ENCODE peak calls at places on chromosomes 11 and 22, in eight cellular contexts. E is HTR-8/SVneo, U is iPS DF 19.7, J is HFFc6, Y is heart left ventricle, I is NCI-H1417 treated with DMSO at 0.1 percent for 48 hours, R is GM10248, C is brain microvascular endothelial cell. X is an unnamed sample.

GRCh38 chr22:36419912-36420882 is 32.4 kb upstream of the MYH9 start:
- DNase-seq in E (no peak), J (no peak), U (no peak), C (no peak), Y (peak; percentile 47), R (no peak), I (no peak), X (no peak)

GRCh38 chr11:12321217-12321937 is 56.0 kb upstream of the PARVA start:
- DNase-seq in E (no peak), U (no peak), I (no peak), C (no peak), Y (no peak), J (no peak), R (no peak), X (no peak)

GRCh38 chr22:22351366-22351765 is 106.8 kb downstream of the VPREB1 start:
- DNase-seq in C (no peak), Y (no peak), R (no peak), U (no peak), J (no peak), E (no peak), I (no peak), X (no peak)

GRCh38 chr22:38167988-38168407 is 13.6 kb downstream of the PLA2G6 start:
- DNase-seq in Y (peak; percentile 93), U (no peak), E (no peak), C (no peak), I (no peak), J (no peak), R (no peak), X (no peak)

GRCh38 chr22:32644252-32645100 is 157.0 kb upstream of the TIMP3 start:
- DNase-seq in J (no peak), R (no peak), E (no peak), U (no peak), C (peak; percentile 25), I (no peak), Y (peak; percentile 77), X (no peak)

GRCh38 chr11:15327786-15328231 is 213.1 kb downstream of the INSC start:
- DNase-seq in E (peak; percentile 5), Y (peak; percentile 59), J (no peak), C (peak; percentile 32), R (peak; percentile 24), U (peak; percentile 54), I (peak; percentile 43), X (peak; percentile 21)

GRCh38 chr22:30969532-30970355 is 679 bp downstream of the TUG1 start:
- DNase-seq in C (peak; percentile 7), U (peak; percentile 3), E (peak; percentile 12), Y (peak; percentile 56), R (peak; percentile 57), I (no peak), J (peak; percentile 1), X (no peak)

GRCh38 chr11:68965901-68966868 is 14.6 kb downstream of the MRGPRD start:
- DNase-seq in U (no peak), Y (no peak), I (no peak), J (no peak), E (no peak), C (no peak), R (no peak), X (no peak)

GRCh38 chr22:42955087-42955630 is 59.8 kb downstream of the PACSIN2 start:
- DNase-seq in E (no peak), Y (no peak), U (no peak), I (no peak), R (no peak), J (no peak), C (no peak), X (no peak)

GRCh38 chr22:32897400-32897799 is 95.9 kb downstream of the TIMP3 start:
- DNase-seq in J (peak; percentile 90), C (peak; percentile 4), Y (no peak), U (no peak), E (peak; percentile 10), R (no peak), I (no peak), X (no peak)

GRCh38 chr22:50001388-50002231 is 11.0 kb downstream of the IL17REL start:
- DNase-seq in R (no peak), Y (no peak), C (no peak), I (peak; percentile 57), J (no peak), E (no peak), U (no peak), X (no peak)

GRCh38 chr11:108069947-108070346 is 51.4 kb upstream of the ACAT1 start:
- DNase-seq in I (no peak), Y (no peak), C (peak; percentile 45), R (peak; percentile 13), U (no peak), E (peak; percentile 30), J (peak; percentile 55), X (no peak)

GRCh38 chr22:37661160-37661924 is 2.8 kb downstream of the PDXP start:
- DNase-seq in Y (no peak), J (peak; percentile 75), U (no peak), C (peak; percentile 60), E (no peak), I (no peak), R (no peak), X (peak; percentile 62)

GRCh38 chr22:41966607-41967240 is 2.5 kb upstream of the SEPTIN3 start:
- DNase-seq in C (peak; percentile 83), J (peak; percentile 94), E (peak; percentile 80), R (peak; percentile 63), U (peak; percentile 69), I (no peak), Y (no peak), X (peak; percentile 80)

GRCh38 chr22:45597460-45598192 is 74.0 kb upstream of the ATXN10 start:
- DNase-seq in Y (peak; percentile 23), E (no peak), I (no peak), C (no peak), R (no peak), J (no peak), U (no peak), X (no peak)

GRCh38 chr22:43845981-43846380 is 16.3 kb downstream of the SULT4A1 start:
- DNase-seq in U (no peak), Y (no peak), E (no peak), I (no peak), R (no peak), J (no peak), C (no peak), X (no peak)

GRCh38 chr11:122779047-122779629 is 59.2 kb upstream of the CRTAM start:
- DNase-seq in R (no peak), E (no peak), C (no peak), I (no peak), U (no peak), Y (no peak), J (no peak), X (no peak)

GRCh38 chr11:102111787-102112653 is 1.8 kb downstream of the YAP1 start:
- DNase-seq in C (peak; percentile 85), Y (peak; percentile 26), I (no peak), R (no peak), U (no peak), J (peak; percentile 92), E (peak; percentile 74), X (no peak)

GRCh38 chr11:77111277-77111676 is 8.6 kb downstream of the OMP start:
- DNase-seq in C (no peak), Y (no peak), U (no peak), E (no peak), J (peak; percentile 17), R (no peak), I (no peak), X (no peak)

GRCh38 chr11:112132737-112133136 is 31.2 kb downstream of the IL18 start:
- DNase-seq in Y (no peak), C (no peak), U (no peak), J (no peak), I (no peak), E (no peak), R (no peak), X (no peak)

GRCh38 chr11:16862733-16863132 is 124.3 kb downstream of the C11orf58 start:
- DNase-seq in U (no peak), E (no peak), Y (no peak), I (no peak), R (no peak), C (no peak), J (no peak), X (no peak)

GRCh38 chr11:114964676-114965214 is 286.4 kb downstream of the NXPE2 start:
- DNase-seq in E (no peak), C (no peak), I (no peak), R (no peak), U (no peak), Y (no peak), J (no peak), X (no peak)

GRCh38 chr11:35347173-35347878 is 72.0 kb downstream of the SLC1A2 start:
- DNase-seq in R (no peak), Y (no peak), J (no peak), C (no peak), E (no peak), U (no peak), I (no peak), X (no peak)

GRCh38 chr11:96050435-96051182 is 126.7 kb upstream of the MTMR2 start:
- DNase-seq in R (no peak), I (no peak), C (peak; percentile 83), Y (no peak), U (no peak), J (peak; percentile 78), E (no peak), X (no peak)

GRCh38 chr11:129373489-129373953 is 2.1 kb upstream of the BARX2 start:
- DNase-seq in I (no peak), E (no peak), J (no peak), U (no peak), R (no peak), Y (no peak), C (no peak), X (no peak)

GRCh38 chr11:119902656-119903181 is 173.7 kb upstream of the NECTIN1 start:
- DNase-seq in I (no peak), U (no peak), Y (no peak), R (no peak), J (no peak), C (no peak), E (no peak), X (no peak)

GRCh38 chr11:88174627-88175003 is 628 bp downstream of the RAB38 start:
- DNase-seq in C (peak; percentile 76), J (peak; percentile 51), I (no peak), U (no peak), E (no peak), R (peak; percentile 38), Y (peak; percentile 54), X (peak; percentile 11)

GRCh38 chr22:48740086-48740730 is 1087.5 kb downstream of the BRD1 start:
- DNase-seq in J (no peak), C (no peak), I (no peak), E (no peak), R (no peak), U (no peak), Y (no peak), X (peak; percentile 31)

GRCh38 chr22:42001127-42001526 is 2.5 kb downstream of the WBP2NL start:
- DNase-seq in Y (no peak), U (no peak), J (peak; percentile 6), I (no peak), R (no peak), C (no peak), E (no peak), X (no peak)

GRCh38 chr11:125211191-125211953 is 46.8 kb downstream of the PKNOX2 start:
- DNase-seq in Y (no peak), U (no peak), J (no peak), E (no peak), I (no peak), R (no peak), C (no peak), X (no peak)

GRCh38 chr22:49398646-49399045 is 429.0 kb downstream of the BRD1 start:
- DNase-seq in Y (no peak), R (no peak), J (no peak), C (no peak), U (no peak), E (no peak), I (no peak), X (no peak)

GRCh38 chr22:36411589-36412258 is 24.0 kb upstream of the MYH9 start:
- DNase-seq in I (no peak), J (no peak), R (no peak), C (no peak), U (no peak), E (no peak), Y (no peak), X (no peak)

GRCh38 chr11:19398772-19399542 is 158.2 kb upstream of the E2F8 start:
- DNase-seq in R (no peak), Y (no peak), E (peak; percentile 23), C (peak; percentile 45), J (peak; percentile 83), U (no peak), I (no peak), X (no peak)

GRCh38 chr11:65040520-65041205 is 347 bp upstream of the SAC3D1 start:
- DNase-seq in C (peak; percentile 81), R (peak; percentile 96), Y (peak; percentile 93), E (peak; percentile 97), I (peak; percentile 94), U (peak; percentile 91), J (peak; percentile 95), X (peak; percentile 86)

X was measured in globus pallidus.